ENCODE peak calls at places on chromosomes 3 and 15, in five cellular contexts. W is foreskin fibroblast, O is GM12865, M is tibial artery, G is left lung. C is an unnamed sample.

GRCh38 chr15:89814112-89814742 is 425 bp downstream of the ANPEP start:
- DNase-seq in W (peak; percentile 46), O (no peak), M (no peak), G (no peak), C (no peak)

GRCh38 chr3:172107403-172107802 is 68.0 kb downstream of the FNDC3B start:
- DNase-seq in M (no peak), G (no peak), O (peak; percentile 96), W (peak; percentile 47), C (peak; percentile 42)

GRCh38 chr3:5084224-5084623 is 37.9 kb upstream of the ARL8B start:
- DNase-seq in O (no peak), W (no peak), G (no peak), M (no peak), C (no peak)

GRCh38 chr3:24323272-24323671 is 171.4 kb downstream of the THRB start:
- DNase-seq in M (no peak), W (peak; percentile 27), G (no peak), O (no peak), C (no peak)

GRCh38 chr15:65870889-65871533 is 1.7 kb downstream of the RAB11A start:
- DNase-seq in G (no peak), M (no peak), W (peak; percentile 62), O (peak; percentile 58), C (peak; percentile 55)

GRCh38 chr3:67601919-67602608 is 52.3 kb downstream of the SUCLG2 start:
- DNase-seq in G (no peak), O (no peak), M (no peak), W (no peak), C (no peak)

GRCh38 chr15:96687388-96688107 is 357.0 kb downstream of the NR2F2 start:
- DNase-seq in M (no peak), W (no peak), O (no peak), G (no peak), C (no peak)

GRCh38 chr3:34483290-34483887 is 685.0 kb downstream of the PDCD6IP start:
- DNase-seq in M (no peak), W (no peak), G (no peak), O (no peak), C (no peak)

GRCh38 chr3:27312044-27312668 is 57.0 kb downstream of the NEK10 start:
- DNase-seq in W (peak; percentile 84), G (no peak), M (no peak), O (peak; percentile 56), C (peak; percentile 77)

GRCh38 chr3:11245827-11246662 is 26.2 kb upstream of the ATG7 start:
- DNase-seq in O (no peak), M (no peak), W (no peak), G (no peak), C (no peak)

GRCh38 chr15:84795186-84795585 is 22.0 kb upstream of the ALPK3 start:
- DNase-seq in G (no peak), O (no peak), W (peak; percentile 25), M (no peak), C (peak; percentile 70)

GRCh38 chr3:190009621-190010020 is 111.1 kb downstream of the P3H2 start:
- DNase-seq in O (peak; percentile 39), W (no peak), G (no peak), M (no peak), C (no peak)

GRCh38 chr15:78927077-78927790 is 17.6 kb downstream of the CTSH start:
- DNase-seq in M (no peak), G (no peak), O (no peak), W (no peak), C (no peak)

GRCh38 chr3:149448331-149448831 is 26.1 kb upstream of the TM4SF4 start:
- DNase-seq in O (no peak), M (no peak), W (peak; percentile 62), G (no peak), C (peak; percentile 87)

GRCh38 chr15:59887211-59887610 is 116.9 kb upstream of the FOXB1 start:
- DNase-seq in M (no peak), G (no peak), W (no peak), O (no peak), C (no peak)

GRCh38 chr3:161744366-161744765 is 247.8 kb downstream of the OTOL1 start:
- DNase-seq in G (no peak), W (no peak), M (no peak), O (no peak), C (no peak)

GRCh38 chr3:134161817-134162396 is 88.8 kb downstream of the RYK start:
- DNase-seq in M (no peak), G (no peak), W (no peak), O (no peak), C (no peak)

GRCh38 chr3:14547693-14548092 is 7.6 kb upstream of the GRIP2 start:
- DNase-seq in G (no peak), M (no peak), O (no peak), W (no peak), C (no peak)

GRCh38 chr3:14550181-14550580 is 10.0 kb upstream of the GRIP2 start:
- DNase-seq in G (no peak), M (no peak), W (no peak), O (no peak), C (no peak)

GRCh38 chr3:14550651-14551611 is 10.8 kb upstream of the GRIP2 start:
- DNase-seq in O (no peak), W (no peak), M (no peak), G (no peak), C (peak; percentile 55)

GRCh38 chr3:14548321-14548729 is 8.2 kb upstream of the GRIP2 start:
- DNase-seq in O (peak; percentile 60), M (no peak), G (peak; percentile 54), W (peak; percentile 83), C (peak; percentile 58)

DNA sequence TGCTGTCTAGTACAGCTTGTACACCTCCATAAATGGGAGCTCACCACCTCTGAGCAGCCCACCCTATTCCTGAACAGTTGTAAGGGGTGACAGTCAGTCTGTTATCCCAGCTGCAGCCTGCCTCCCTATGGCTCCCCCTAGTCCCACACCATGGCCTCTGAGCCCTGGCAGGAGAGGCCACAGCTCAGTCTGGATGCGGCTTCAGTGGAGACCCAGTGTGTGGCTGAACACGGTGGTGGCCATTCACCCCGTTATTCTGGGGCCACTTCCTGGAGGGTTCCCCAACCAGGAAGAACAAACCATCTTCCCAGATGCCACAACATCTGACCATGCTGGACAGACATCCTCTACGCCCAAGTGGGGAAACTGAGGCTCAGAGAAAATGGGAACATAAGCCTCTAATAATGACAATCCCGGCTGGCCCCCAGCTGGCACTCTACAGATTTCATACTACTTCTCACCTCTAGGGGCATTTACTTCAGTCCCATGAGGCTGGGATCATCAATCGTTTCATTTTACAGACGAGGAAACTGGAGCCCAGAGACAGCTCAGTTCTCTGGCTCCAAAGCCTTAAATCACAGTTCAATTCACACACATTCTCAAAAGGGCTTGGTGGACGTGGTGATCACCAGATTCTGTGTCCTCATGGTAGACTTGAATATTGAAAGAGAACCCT is 9.3 kb upstream of the GRIP2 start:
- DNase-seq in O (peak; percentile 11), W (peak; percentile 28), M (no peak), G (no peak), C (peak; percentile 25)
- TF ChIP-seq CTCF in O (peak; percentile 15), W (peak; percentile 22), M (no peak), G (peak; percentile 13), C (peak; percentile 47)

DNA sequence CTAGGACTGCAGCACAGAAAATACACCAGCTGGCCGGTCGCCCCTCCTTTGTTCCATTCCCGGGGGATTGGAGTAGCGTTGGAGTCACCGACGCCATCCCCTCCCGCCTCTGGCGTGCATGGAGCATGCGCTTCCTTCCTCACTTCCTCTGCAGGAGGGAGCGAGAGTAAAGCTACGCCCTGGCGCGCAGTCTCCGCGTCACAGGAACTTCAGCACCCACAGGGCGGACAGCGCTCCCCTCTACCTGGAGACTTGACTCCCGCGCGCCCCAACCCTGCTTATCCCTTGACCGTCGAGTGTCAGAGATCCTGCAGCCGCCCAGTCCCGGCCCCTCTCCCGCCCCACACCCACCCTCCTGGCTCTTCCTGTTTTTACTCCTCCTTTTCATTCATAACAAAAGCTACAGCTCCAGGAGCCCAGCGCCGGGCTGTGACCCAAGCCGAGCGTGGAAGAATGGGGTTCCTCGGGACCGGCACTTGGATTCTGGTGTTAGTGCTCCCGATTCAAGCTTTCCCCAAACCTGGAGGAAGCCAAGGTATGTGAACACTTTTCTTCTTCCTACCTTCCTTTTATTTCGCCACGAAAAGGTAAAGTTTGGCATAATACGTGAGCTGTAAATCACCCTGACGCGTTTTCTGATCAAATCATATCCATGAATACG is at the start of gene SCG3:
- DNase-seq in M (peak; percentile 73), O (peak; percentile 36), G (peak; percentile 84), W (peak; percentile 78), C (peak; percentile 37)
- H3K4me3 ChIP-seq in M (no peak within 1 kb of the TSS), O (no peak within 1 kb of the TSS), G (peak within 1 kb of the TSS; percentile 8), W (no peak within 1 kb of the TSS), C (no peak within 1 kb of the TSS)

GRCh38 chr15:58755350-58755749 is 5.8 kb upstream of the ADAM10 start:
- DNase-seq in W (no peak), M (no peak), G (no peak), O (no peak), C (no peak)

GRCh38 chr15:58760385-58761009 is 10.6 kb upstream of the MINDY2 start:
- DNase-seq in M (no peak), G (no peak), O (no peak), W (no peak), C (no peak)

GRCh38 chr15:58761010-58761388 is 10.1 kb upstream of the MINDY2 start:
- DNase-seq in O (no peak), M (no peak), W (no peak), G (no peak), C (no peak)

GRCh38 chr15:58755956-58756355 is 6.4 kb upstream of the ADAM10 start:
- DNase-seq in W (peak; percentile 23), G (no peak), O (no peak), M (no peak), C (no peak)

DNA sequence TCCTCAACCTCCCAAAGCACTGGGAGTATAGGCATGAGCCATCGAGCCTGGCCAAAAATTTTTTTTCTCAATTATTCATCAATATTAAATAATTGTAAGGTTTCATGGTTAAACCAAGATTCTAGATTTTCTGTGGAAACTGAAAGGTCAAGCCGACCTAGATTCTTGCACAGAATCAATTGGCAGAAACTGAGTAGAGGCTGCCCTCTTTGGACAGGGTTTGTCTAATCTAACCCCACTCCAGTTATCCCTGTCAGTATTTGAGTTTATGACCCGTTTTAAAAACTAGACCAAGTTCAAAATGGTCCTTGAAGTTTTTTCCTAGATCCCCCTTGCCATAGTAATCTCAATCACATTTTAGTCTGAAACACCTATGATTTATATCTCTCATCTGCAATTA is 8.6 kb upstream of the ADAM10 start:
- DNase-seq in O (peak; percentile 46), M (no peak), W (peak; percentile 59), G (no peak), C (peak; percentile 49)
- TF ChIP-seq CTCF in O (peak; percentile 34), M (peak; percentile 23), W (peak; percentile 38), G (no peak), C (peak; percentile 56)

GRCh38 chr3:53630547-53630946 is 136.1 kb downstream of the CACNA1D start:
- DNase-seq in M (no peak), O (no peak), W (no peak), G (no peak), C (no peak)

GRCh38 chr3:53633197-53633787 is 138.9 kb downstream of the CACNA1D start:
- DNase-seq in G (no peak), M (no peak), W (no peak), O (no peak), C (no peak)

GRCh38 chr3:53628546-53629395 is 134.4 kb downstream of the CACNA1D start:
- DNase-seq in O (peak; percentile 15), W (no peak), M (no peak), G (no peak), C (no peak)

GRCh38 chr3:53626876-53627275 is 132.5 kb downstream of the CACNA1D start:
- DNase-seq in O (no peak), M (no peak), G (no peak), W (no peak), C (no peak)

GRCh38 chr3:53629396-53629711 is 134.9 kb downstream of the CACNA1D start:
- DNase-seq in W (no peak), M (no peak), G (no peak), O (no peak), C (no peak)
- H3K4me3 ChIP-seq in W (no peak overlapping the region), M (no peak overlapping the region), G (no peak overlapping the region), O (no peak overlapping the region), C (no peak overlapping the region)

GRCh38 chr3:124277516-124277890 is 285.6 kb upstream of the ROPN1 start:
- DNase-seq in M (no peak), O (no peak), G (no peak), W (no peak), C (peak; percentile 45)
- TF ChIP-seq CTCF in M (peak; percentile 7), O (no peak), G (no peak), W (no peak), C (no peak)